ENCODE peak calls at places on chromosomes 16 and 17, in eight cellular contexts. M, O, S, C, X, U, W and A are unnamed samples.
A peak's percentile ranks its signal among the peaks of the same experiment; 100 is the strongest.

GRCh38 chr17:80285237-80285920 is 24.7 kb downstream of the RNF213 start:
- DNase-seq in M (no peak), O (no peak), S (no peak), C (no peak), X (no peak), U (no peak), W (no peak), A (no peak)

GRCh38 chr17:44533533-44534246 is 23.6 kb upstream of the FZD2 start:
- DNase-seq in M (peak; percentile 71), O (peak; percentile 99), S (peak; percentile 58), C (peak; percentile 90), X (peak; percentile 82), U (peak; percentile 95), W (peak; percentile 92), A (peak; percentile 81)

GRCh38 chr16:11795887-11796226 is 1.2 kb downstream of the ZC3H7A start:
- DNase-seq in M (no peak), O (no peak), S (no peak), C (no peak), X (no peak), U (no peak), W (no peak), A (no peak)

GRCh38 chr17:48439875-48440505 is 10.0 kb upstream of the SKAP1 start:
- DNase-seq in M (no peak), O (no peak), S (no peak), C (no peak), X (no peak), U (no peak), W (no peak), A (no peak)

GRCh38 chr17:9240659-9241370 is 219.5 kb downstream of the NTN1 start:
- DNase-seq in M (peak; percentile 61), O (no peak), S (peak; percentile 33), C (peak; percentile 54), X (peak; percentile 55), U (peak; percentile 86), W (peak; percentile 84), A (peak; percentile 61)

GRCh38 chr17:64491034-64491860 is 5.6 kb downstream of the POLG2 start:
- DNase-seq in M (no peak), O (no peak), S (no peak), C (peak; percentile 42), X (no peak), U (no peak), W (no peak), A (peak; percentile 22)

GRCh38 chr16:25692734-25693508 is 1.2 kb downstream of the HS3ST4 start:
- DNase-seq in M (no peak), O (no peak), S (no peak), C (no peak), X (no peak), U (no peak), W (no peak), A (no peak)

GRCh38 chr16:80986557-80986956 is 20.1 kb downstream of the CMC2 start:
- DNase-seq in M (no peak), O (no peak), S (no peak), C (no peak), X (no peak), U (no peak), W (no peak), A (no peak)

GRCh38 chr17:79995691-79996090 is 40.0 kb downstream of the TBC1D16 start:
- DNase-seq in M (no peak), O (no peak), S (no peak), C (no peak), X (no peak), U (no peak), W (no peak), A (no peak)

GRCh38 chr17:28524476-28525415 is 18.6 kb downstream of the FOXN1 start:
- DNase-seq in M (no peak), O (peak; percentile 56), S (no peak), C (peak; percentile 78), X (peak; percentile 88), U (no peak), W (no peak), A (peak; percentile 92)

GRCh38 chr17:4297351-4297750 is 33.6 kb upstream of the ANKFY1 start:
- DNase-seq in M (no peak), O (no peak), S (no peak), C (peak; percentile 7), X (no peak), U (no peak), W (no peak), A (no peak)

GRCh38 chr16:88875703-88876234 is 9.3 kb upstream of the PABPN1L start:
- DNase-seq in M (no peak), O (no peak), S (no peak), C (no peak), X (no peak), U (no peak), W (no peak), A (no peak)

GRCh38 chr17:40556884-40557414 is 8.3 kb downstream of the CCR7 start:
- DNase-seq in M (peak; percentile 39), O (no peak), S (no peak), C (no peak), X (no peak), U (no peak), W (peak; percentile 49), A (no peak)

GRCh38 chr16:69366431-69366830 is 14.8 kb upstream of the TMED6 start:
- DNase-seq in M (no peak), O (no peak), S (no peak), C (no peak), X (no peak), U (no peak), W (no peak), A (no peak)

GRCh38 chr17:80859004-80859941 is 132.4 kb upstream of the CHMP6 start:
- DNase-seq in M (peak; percentile 71), O (no peak), S (peak; percentile 48), C (peak; percentile 97), X (peak; percentile 30), U (peak; percentile 67), W (peak; percentile 79), A (peak; percentile 93)

GRCh38 chr16:75486666-75487313 is 8.5 kb downstream of the CHST6 start:
- DNase-seq in M (no peak), O (no peak), S (no peak), C (no peak), X (no peak), U (no peak), W (no peak), A (no peak)

GRCh38 chr16:52963471-52963870 is 89.2 kb downstream of the CHD9NB start:
- DNase-seq in M (no peak), O (no peak), S (no peak), C (no peak), X (no peak), U (no peak), W (no peak), A (no peak)

GRCh38 chr17:55825213-55825612 is 74.4 kb downstream of the PCTP start:
- DNase-seq in M (no peak), O (peak; percentile 13), S (no peak), C (no peak), X (no peak), U (no peak), W (no peak), A (no peak)

GRCh38 chr16:14004719-14005315 is 66.3 kb upstream of the MRTFB start:
- DNase-seq in M (no peak), O (no peak), S (no peak), C (no peak), X (no peak), U (no peak), W (no peak), A (no peak)
- H3K27ac ChIP-seq in M (no peak overlapping the region), O (no peak overlapping the region), S (peak overlapping the region; percentile 41), C (no peak overlapping the region), X (no peak overlapping the region), U (no peak overlapping the region), W (no peak overlapping the region), A (peak overlapping the region; percentile 54)

DNA sequence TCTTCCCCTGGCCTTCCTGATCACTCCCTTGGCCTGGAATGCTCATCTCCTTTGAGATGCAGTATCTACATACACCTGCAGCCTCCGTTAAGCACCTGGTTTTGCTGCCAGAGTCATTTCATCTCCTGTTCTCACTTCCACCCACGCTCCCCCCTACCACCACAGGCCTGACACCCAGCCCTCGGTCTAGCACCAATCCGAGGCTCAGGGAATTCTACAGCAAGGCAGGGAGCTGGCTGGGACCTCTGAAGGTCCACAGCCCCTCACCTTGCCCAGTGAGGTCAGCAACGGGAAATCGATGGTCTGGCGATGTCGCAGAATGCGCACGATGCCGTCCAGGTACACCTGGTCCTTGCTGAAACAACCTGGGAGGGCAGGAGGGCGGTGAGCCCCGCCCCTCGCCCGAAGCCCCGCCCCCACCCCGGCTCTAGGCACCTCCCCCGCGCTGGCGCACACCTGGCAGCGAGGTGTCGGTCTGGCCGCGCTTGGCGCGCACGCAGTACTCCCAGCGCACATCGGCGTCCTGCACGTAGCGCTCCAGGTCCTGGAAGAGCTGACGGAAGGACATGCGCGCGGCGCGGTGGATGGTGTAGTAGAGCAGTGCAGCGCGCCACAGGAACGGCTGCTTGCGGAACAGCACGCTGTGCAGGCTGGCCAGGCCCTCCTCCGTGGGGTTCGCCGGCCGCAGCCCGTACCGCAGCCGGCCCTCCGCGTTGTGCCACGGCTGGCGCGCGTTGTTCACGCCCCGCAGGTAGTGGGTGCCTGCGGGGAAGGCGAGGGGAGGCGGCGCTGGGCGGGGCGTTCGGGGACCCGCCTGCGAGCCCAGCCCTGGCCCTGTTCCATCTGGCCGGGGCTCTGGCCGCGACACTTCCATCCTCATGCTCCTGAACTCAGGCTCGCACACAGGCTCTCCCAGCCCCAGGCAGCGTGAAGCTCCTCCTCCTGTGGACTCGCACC is 5.7 kb downstream of the MATCAP1 start:
- DNase-seq in M (peak; percentile 90), O (peak; percentile 57), S (no peak), C (peak; percentile 40), X (peak; percentile 85), U (no peak), W (peak; percentile 60), A (peak; percentile 89)
- TF ChIP-seq CTCF in M (peak; percentile 11), O (no peak), S (no peak), C (no peak), X (no peak), U (no peak), W (no peak), A (peak; percentile 26)

GRCh38 chr17:7575959-7576358 is 3.5 kb upstream of the CD68 start:
- DNase-seq in M (no peak), O (no peak), S (no peak), C (no peak), X (no peak), U (no peak), W (no peak), A (no peak)

GRCh38 chr17:7573324-7574080 is 5.9 kb upstream of the CD68 start:
- DNase-seq in M (peak; percentile 89), O (peak; percentile 91), S (peak; percentile 89), C (peak; percentile 90), X (peak; percentile 89), U (peak; percentile 78), W (peak; percentile 92), A (peak; percentile 92)

GRCh38 chr17:7576432-7576937 is 3.0 kb upstream of the CD68 start:
- DNase-seq in M (no peak), O (no peak), S (no peak), C (no peak), X (no peak), U (no peak), W (no peak), A (no peak)

GRCh38 chr17:7574176-7574953 is 5.1 kb upstream of the CD68 start:
- DNase-seq in M (no peak), O (no peak), S (no peak), C (peak; percentile 28), X (no peak), U (no peak), W (no peak), A (no peak)

GRCh38 chr17:7575481-7575883 is 4.0 kb upstream of the CD68 start:
- DNase-seq in M (no peak), O (no peak), S (no peak), C (no peak), X (no peak), U (no peak), W (no peak), A (no peak)
- TF ChIP-seq POLR2A in M (peak; percentile 8), O (no peak), S (no peak), C (peak; percentile 30), X (no peak), U (no peak), W (no peak), A (no peak)

GRCh38 chr17:14019186-14019956 is 49.9 kb upstream of the COX10 start:
- DNase-seq in M (peak; percentile 51), O (no peak), S (no peak), C (peak; percentile 57), X (peak; percentile 41), U (no peak), W (no peak), A (no peak)
- H3K27ac ChIP-seq in M (no peak overlapping the region), O (no peak overlapping the region), S (no peak overlapping the region), C (no peak overlapping the region), X (no peak overlapping the region), U (no peak overlapping the region), W (no peak overlapping the region), A (no peak overlapping the region)